ENCODE peak calls at places on chromosomes 13 and 19, in ten cellular contexts. One of them, this sample, is unnamed.

GRCh38 chr13:47835470-47836228 is 165.4 kb downstream of the SUCLA2 start:
- DNase-seq in naive thymus-derived CD4-positive, alpha-beta T cell: no peak
- DNase-seq in thyroid gland: no peak
- DNase-seq in Karpas-422: peak; percentile 66
- DNase-seq in PC-9: no peak
- DNase-seq in colonic mucosa: no peak
- DNase-seq in GM23338: no peak
- DNase-seq in iPS DF 6.9: no peak
- DNase-seq in neuronal stem cell: no peak
- DNase-seq in body of pancreas: no peak
- DNase-seq in this sample: no peak

GRCh38 chr13:44013666-44014291 is 134.1 kb downstream of the LACC1 start:
- DNase-seq in iPS DF 6.9: no peak
- DNase-seq in neuronal stem cell: no peak
- DNase-seq in Karpas-422: no peak
- DNase-seq in colonic mucosa: no peak
- DNase-seq in naive thymus-derived CD4-positive, alpha-beta T cell: no peak
- DNase-seq in thyroid gland: no peak
- DNase-seq in body of pancreas: no peak
- DNase-seq in PC-9: no peak
- DNase-seq in GM23338: no peak
- DNase-seq in this sample: peak; percentile 51

GRCh38 chr13:90717451-90717936 is 630.0 kb upstream of the MIR17HG start:
- DNase-seq in Karpas-422: no peak
- DNase-seq in body of pancreas: no peak
- DNase-seq in iPS DF 6.9: no peak
- DNase-seq in GM23338: peak; percentile 49
- DNase-seq in naive thymus-derived CD4-positive, alpha-beta T cell: no peak
- DNase-seq in thyroid gland: no peak
- DNase-seq in PC-9: peak; percentile 41
- DNase-seq in neuronal stem cell: peak; percentile 72
- DNase-seq in colonic mucosa: no peak
- DNase-seq in this sample: peak; percentile 49

GRCh38 chr19:33388231-33388816 is 14.8 kb downstream of the CEBPG start:
- DNase-seq in neuronal stem cell: no peak
- DNase-seq in body of pancreas: no peak
- DNase-seq in GM23338: no peak
- DNase-seq in thyroid gland: peak; percentile 89
- DNase-seq in naive thymus-derived CD4-positive, alpha-beta T cell: no peak
- DNase-seq in iPS DF 6.9: no peak
- DNase-seq in colonic mucosa: no peak
- DNase-seq in Karpas-422: no peak
- DNase-seq in PC-9: no peak
- DNase-seq in this sample: no peak

GRCh38 chr13:74006666-74007065 is 127.5 kb downstream of the KLF12 start:
- DNase-seq in Karpas-422: no peak
- DNase-seq in GM23338: no peak
- DNase-seq in naive thymus-derived CD4-positive, alpha-beta T cell: no peak
- DNase-seq in PC-9: no peak
- DNase-seq in thyroid gland: no peak
- DNase-seq in neuronal stem cell: no peak
- DNase-seq in colonic mucosa: no peak
- DNase-seq in body of pancreas: no peak
- DNase-seq in iPS DF 6.9: no peak
- DNase-seq in this sample: no peak

GRCh38 chr19:50357178-50358100 is 8.0 kb downstream of the NAPSA start:
- DNase-seq in PC-9: peak; percentile 45
- DNase-seq in GM23338: peak; percentile 91
- DNase-seq in colonic mucosa: peak; percentile 79
- DNase-seq in Karpas-422: peak; percentile 93
- DNase-seq in iPS DF 6.9: no peak
- DNase-seq in neuronal stem cell: peak; percentile 36
- DNase-seq in body of pancreas: peak; percentile 81
- DNase-seq in thyroid gland: peak; percentile 80
- DNase-seq in naive thymus-derived CD4-positive, alpha-beta T cell: peak; percentile 85
- DNase-seq in this sample: peak; percentile 89

GRCh38 chr13:91185294-91185863 is 162.1 kb upstream of the MIR17HG start:
- DNase-seq in thyroid gland: no peak
- DNase-seq in Karpas-422: peak; percentile 52
- DNase-seq in body of pancreas: no peak
- DNase-seq in iPS DF 6.9: no peak
- DNase-seq in neuronal stem cell: no peak
- DNase-seq in naive thymus-derived CD4-positive, alpha-beta T cell: no peak
- DNase-seq in GM23338: peak; percentile 28
- DNase-seq in PC-9: no peak
- DNase-seq in colonic mucosa: no peak
- DNase-seq in this sample: peak; percentile 31

GRCh38 chr19:38842439-38843174 is 7.2 kb downstream of the HNRNPL start:
- DNase-seq in thyroid gland: no peak
- DNase-seq in body of pancreas: no peak
- DNase-seq in PC-9: no peak
- DNase-seq in GM23338: no peak
- DNase-seq in naive thymus-derived CD4-positive, alpha-beta T cell: no peak
- DNase-seq in neuronal stem cell: no peak
- DNase-seq in Karpas-422: no peak
- DNase-seq in iPS DF 6.9: no peak
- DNase-seq in colonic mucosa: no peak
- DNase-seq in this sample: no peak

GRCh38 chr13:40589285-40590109 is 76.9 kb downstream of the FOXO1 start:
- DNase-seq in PC-9: no peak
- DNase-seq in Karpas-422: peak; percentile 87
- DNase-seq in thyroid gland: no peak
- DNase-seq in naive thymus-derived CD4-positive, alpha-beta T cell: no peak
- DNase-seq in GM23338: no peak
- DNase-seq in neuronal stem cell: peak; percentile 18
- DNase-seq in colonic mucosa: no peak
- DNase-seq in iPS DF 6.9: no peak
- DNase-seq in body of pancreas: no peak
- DNase-seq in this sample: peak; percentile 49

GRCh38 chr13:40588101-40588500 is 78.3 kb downstream of the FOXO1 start:
- DNase-seq in naive thymus-derived CD4-positive, alpha-beta T cell: no peak
- DNase-seq in colonic mucosa: no peak
- DNase-seq in neuronal stem cell: no peak
- DNase-seq in thyroid gland: no peak
- DNase-seq in Karpas-422: no peak
- DNase-seq in GM23338: no peak
- DNase-seq in iPS DF 6.9: no peak
- DNase-seq in body of pancreas: no peak
- DNase-seq in PC-9: no peak
- DNase-seq in this sample: no peak

GRCh38 chr13:40585911-40586471 is 80.5 kb downstream of the FOXO1 start:
- DNase-seq in GM23338: peak; percentile 61
- DNase-seq in iPS DF 6.9: no peak
- DNase-seq in PC-9: peak; percentile 54
- DNase-seq in thyroid gland: no peak
- DNase-seq in colonic mucosa: no peak
- DNase-seq in body of pancreas: no peak
- DNase-seq in neuronal stem cell: no peak
- DNase-seq in Karpas-422: no peak
- DNase-seq in naive thymus-derived CD4-positive, alpha-beta T cell: no peak
- DNase-seq in this sample: no peak

GRCh38 chr13:40583738-40584137 is 82.7 kb downstream of the FOXO1 start:
- DNase-seq in neuronal stem cell: no peak
- DNase-seq in colonic mucosa: no peak
- DNase-seq in naive thymus-derived CD4-positive, alpha-beta T cell: no peak
- DNase-seq in iPS DF 6.9: no peak
- DNase-seq in thyroid gland: no peak
- DNase-seq in PC-9: no peak
- DNase-seq in Karpas-422: no peak
- DNase-seq in body of pancreas: no peak
- DNase-seq in GM23338: no peak
- DNase-seq in this sample: no peak

GRCh38 chr13:40586886-40587285 is 79.6 kb downstream of the FOXO1 start:
- DNase-seq in colonic mucosa: no peak
- DNase-seq in naive thymus-derived CD4-positive, alpha-beta T cell: no peak
- DNase-seq in body of pancreas: no peak
- DNase-seq in GM23338: no peak
- DNase-seq in iPS DF 6.9: no peak
- DNase-seq in PC-9: no peak
- DNase-seq in thyroid gland: no peak
- DNase-seq in neuronal stem cell: no peak
- DNase-seq in Karpas-422: no peak
- DNase-seq in this sample: no peak
- H3K4me1 ChIP-seq in colonic mucosa: peaks cover 4% of the 10 kb centered on the region
- H3K4me1 ChIP-seq in naive thymus-derived CD4-positive, alpha-beta T cell: peaks cover 42% of the 10 kb centered on the region
- H3K4me1 ChIP-seq in body of pancreas: peaks cover 71% of the 10 kb centered on the region
- H3K4me1 ChIP-seq in GM23338: peaks cover 73% of the 10 kb centered on the region
- H3K4me1 ChIP-seq in iPS DF 6.9: peaks cover 1% of the 10 kb centered on the region
- H3K4me1 ChIP-seq in PC-9: peaks cover 9% of the 10 kb centered on the region
- H3K4me1 ChIP-seq in thyroid gland: peaks cover 74% of the 10 kb centered on the region
- H3K4me1 ChIP-seq in neuronal stem cell: peaks cover 1% of the 10 kb centered on the region
- H3K4me1 ChIP-seq in Karpas-422: peaks cover 60% of the 10 kb centered on the region
- H3K4me1 ChIP-seq in this sample: peaks cover 10% of the 10 kb centered on the region

DNA sequence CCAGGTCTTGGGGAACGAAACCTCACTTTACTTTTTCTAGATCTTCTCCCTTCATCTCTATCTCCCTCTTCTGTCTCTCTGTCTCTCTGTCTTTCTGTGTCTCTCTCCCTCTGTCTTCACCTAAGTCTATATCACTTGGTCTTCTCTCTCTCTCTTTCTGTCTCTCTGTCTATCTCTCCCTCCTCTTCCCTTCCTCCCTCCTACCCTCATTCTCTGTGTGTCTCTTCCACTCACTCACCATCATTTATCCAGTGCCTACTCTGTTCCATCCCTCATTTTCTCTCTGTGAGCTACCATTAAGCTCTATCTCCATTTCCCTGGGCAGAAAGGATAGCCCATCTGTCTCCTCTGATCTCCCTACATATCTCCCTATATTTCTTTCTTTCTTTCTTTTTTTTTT is 32.2 kb upstream of the FBL start:
- DNase-seq in thyroid gland: no peak
- DNase-seq in PC-9: no peak
- DNase-seq in colonic mucosa: no peak
- DNase-seq in Karpas-422: no peak
- DNase-seq in GM23338: no peak
- DNase-seq in iPS DF 6.9: no peak
- DNase-seq in naive thymus-derived CD4-positive, alpha-beta T cell: no peak
- DNase-seq in neuronal stem cell: no peak
- DNase-seq in body of pancreas: no peak
- DNase-seq in this sample: no peak
- H3K27me3 ChIP-seq in thyroid gland: no peaks in the 10 kb centered on the region
- H3K27me3 ChIP-seq in PC-9: peaks cover 5% of the 10 kb centered on the region
- H3K27me3 ChIP-seq in colonic mucosa: no peaks in the 10 kb centered on the region
- H3K27me3 ChIP-seq in Karpas-422: no peaks in the 10 kb centered on the region
- H3K27me3 ChIP-seq in GM23338: no peaks in the 10 kb centered on the region
- H3K27me3 ChIP-seq in iPS DF 6.9: no peaks in the 10 kb centered on the region
- H3K27me3 ChIP-seq in naive thymus-derived CD4-positive, alpha-beta T cell: no peaks in the 10 kb centered on the region
- H3K27me3 ChIP-seq in neuronal stem cell: no peaks in the 10 kb centered on the region
- H3K27me3 ChIP-seq in body of pancreas: no peaks in the 10 kb centered on the region
- H3K27me3 ChIP-seq in this sample: no peaks in the 10 kb centered on the region

DNA sequence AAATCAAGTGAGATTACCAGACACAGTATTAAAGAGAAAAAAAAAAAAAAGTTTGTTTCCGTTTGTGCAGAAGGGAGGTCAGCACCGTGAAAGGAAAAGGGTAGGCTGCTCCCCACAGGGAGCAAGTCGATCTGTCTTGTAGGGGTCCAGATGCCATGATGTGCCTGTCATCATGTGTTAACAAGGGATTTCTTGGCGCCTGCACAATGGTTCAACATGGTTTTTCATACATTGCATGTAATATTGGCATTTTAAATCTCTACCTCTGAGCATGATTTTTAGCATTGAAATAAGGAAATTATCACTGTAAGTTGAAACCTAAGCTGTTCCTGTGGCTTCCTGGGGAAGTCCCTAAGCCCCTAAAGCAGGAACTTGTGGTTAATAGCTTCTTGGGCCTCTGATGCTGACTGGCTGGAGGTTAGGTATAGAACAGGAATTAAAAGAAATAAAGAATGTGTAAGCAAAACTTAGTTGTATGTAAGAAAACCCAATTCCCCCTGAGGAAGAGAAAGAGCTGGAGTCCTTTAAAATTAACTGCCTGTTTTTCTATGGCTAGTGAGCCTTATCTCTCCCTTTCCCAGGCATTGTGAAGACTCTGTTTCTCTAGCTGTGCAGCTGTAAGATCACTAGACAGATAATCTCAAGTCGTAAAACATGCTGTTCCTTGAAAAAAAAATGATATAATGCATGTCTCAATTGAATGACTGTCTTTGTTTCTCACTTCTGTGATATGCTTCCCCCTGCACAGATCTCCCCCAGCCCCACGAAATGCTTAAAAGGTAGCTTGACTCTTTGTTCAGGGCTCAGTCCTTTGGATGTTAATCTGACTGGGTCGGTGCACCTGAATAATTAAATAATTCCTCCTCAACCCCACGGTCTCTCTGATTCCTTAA is 7.4 kb upstream of the FCGBP start:
- DNase-seq in naive thymus-derived CD4-positive, alpha-beta T cell: peak; percentile 81
- DNase-seq in Karpas-422: peak; percentile 66
- DNase-seq in body of pancreas: no peak
- DNase-seq in neuronal stem cell: peak; percentile 6
- DNase-seq in PC-9: peak; percentile 56
- DNase-seq in thyroid gland: no peak
- DNase-seq in iPS DF 6.9: no peak
- DNase-seq in colonic mucosa: no peak
- DNase-seq in GM23338: no peak
- DNase-seq in this sample: peak; percentile 94
- H3K27ac ChIP-seq in naive thymus-derived CD4-positive, alpha-beta T cell: peak overlapping the region; percentile 77
- H3K27ac ChIP-seq in Karpas-422: peak overlapping the region; percentile 33
- H3K27ac ChIP-seq in body of pancreas: no peak overlapping the region
- H3K27ac ChIP-seq in neuronal stem cell: peak overlapping the region; percentile 46
- H3K27ac ChIP-seq in PC-9: peak overlapping the region; percentile 19
- H3K27ac ChIP-seq in thyroid gland: no peak overlapping the region
- H3K27ac ChIP-seq in iPS DF 6.9: no peak overlapping the region
- H3K27ac ChIP-seq in colonic mucosa: peak overlapping the region; percentile 77
- H3K27ac ChIP-seq in GM23338: no peak overlapping the region
- H3K27ac ChIP-seq in this sample: peak overlapping the region; percentile 95

GRCh38 chr19:43779147-43779819 is 1.5 kb downstream of the KCNN4 start:
- DNase-seq in neuronal stem cell: no peak
- DNase-seq in iPS DF 6.9: no peak
- DNase-seq in Karpas-422: no peak
- DNase-seq in body of pancreas: no peak
- DNase-seq in thyroid gland: no peak
- DNase-seq in PC-9: peak; percentile 80
- DNase-seq in GM23338: no peak
- DNase-seq in naive thymus-derived CD4-positive, alpha-beta T cell: no peak
- DNase-seq in colonic mucosa: peak; percentile 82
- DNase-seq in this sample: no peak

GRCh38 chr19:43782311-43782660 is 1.5 kb upstream of the KCNN4 start:
- DNase-seq in naive thymus-derived CD4-positive, alpha-beta T cell: no peak
- DNase-seq in colonic mucosa: no peak
- DNase-seq in GM23338: no peak
- DNase-seq in PC-9: no peak
- DNase-seq in Karpas-422: no peak
- DNase-seq in neuronal stem cell: no peak
- DNase-seq in thyroid gland: no peak
- DNase-seq in body of pancreas: no peak
- DNase-seq in iPS DF 6.9: no peak
- DNase-seq in this sample: no peak

GRCh38 chr19:43779820-43780219 is 953 bp downstream of the KCNN4 start:
- DNase-seq in iPS DF 6.9: no peak
- DNase-seq in colonic mucosa: peak; percentile 71
- DNase-seq in PC-9: peak; percentile 48
- DNase-seq in GM23338: no peak
- DNase-seq in thyroid gland: no peak
- DNase-seq in Karpas-422: no peak
- DNase-seq in neuronal stem cell: no peak
- DNase-seq in body of pancreas: no peak
- DNase-seq in naive thymus-derived CD4-positive, alpha-beta T cell: peak; percentile 21
- DNase-seq in this sample: no peak

GRCh38 chr19:43781630-43782310 is 997 bp upstream of the KCNN4 start:
- DNase-seq in neuronal stem cell: no peak
- DNase-seq in naive thymus-derived CD4-positive, alpha-beta T cell: no peak
- DNase-seq in iPS DF 6.9: no peak
- DNase-seq in GM23338: no peak
- DNase-seq in thyroid gland: no peak
- DNase-seq in colonic mucosa: no peak
- DNase-seq in Karpas-422: no peak
- DNase-seq in body of pancreas: no peak
- DNase-seq in PC-9: no peak
- DNase-seq in this sample: no peak

DNA sequence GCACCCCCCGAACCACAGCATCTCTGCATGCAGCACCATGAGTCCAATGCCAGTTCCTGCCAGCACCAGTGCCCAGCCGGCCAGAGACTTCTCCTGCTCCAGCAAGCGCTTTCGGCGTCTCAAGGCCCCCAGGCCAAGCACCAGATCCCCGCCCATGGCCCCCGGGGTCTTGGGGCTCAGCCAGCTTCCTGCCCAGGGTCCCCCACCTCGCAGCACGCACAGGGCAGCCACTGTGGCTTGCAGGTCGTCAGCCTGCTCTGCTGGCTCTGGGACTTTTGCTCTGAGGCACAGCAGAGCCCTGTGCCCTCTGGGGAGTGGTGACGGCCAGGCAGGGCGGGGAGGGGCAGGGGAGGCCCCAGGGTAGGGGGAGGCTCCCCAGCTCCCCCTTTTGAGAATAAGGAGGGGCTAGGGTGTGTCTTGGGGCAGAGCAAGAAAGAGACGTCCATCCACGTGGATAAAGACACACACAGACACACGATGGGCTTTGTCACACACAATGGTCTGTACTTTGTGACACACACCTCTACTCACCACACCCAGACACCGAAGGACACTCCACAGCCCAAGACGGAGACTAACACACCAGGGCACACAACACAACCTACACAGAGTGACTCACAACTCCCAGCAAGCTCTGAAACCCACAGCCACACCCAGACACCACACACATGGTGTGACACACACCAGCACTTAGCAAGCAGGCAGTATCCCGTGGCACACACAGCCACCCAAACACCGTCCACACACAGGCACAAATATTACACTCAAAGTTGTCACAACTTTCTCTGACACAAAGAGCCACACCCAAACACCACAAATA is at the start of gene KCNN4:
- DNase-seq in PC-9: peak; percentile 80
- DNase-seq in iPS DF 6.9: no peak
- DNase-seq in body of pancreas: no peak
- DNase-seq in colonic mucosa: peak; percentile 81
- DNase-seq in GM23338: no peak
- DNase-seq in Karpas-422: no peak
- DNase-seq in neuronal stem cell: no peak
- DNase-seq in naive thymus-derived CD4-positive, alpha-beta T cell: no peak
- DNase-seq in thyroid gland: no peak
- DNase-seq in this sample: no peak
- H3K4me1 ChIP-seq in PC-9: peaks cover 71% of the 10 kb centered on the region
- H3K4me1 ChIP-seq in iPS DF 6.9: peaks cover 1% of the 10 kb centered on the region
- H3K4me1 ChIP-seq in body of pancreas: no peaks in the 10 kb centered on the region
- H3K4me1 ChIP-seq in colonic mucosa: peaks cover 24% of the 10 kb centered on the region
- H3K4me1 ChIP-seq in GM23338: peaks cover 23% of the 10 kb centered on the region
- H3K4me1 ChIP-seq in Karpas-422: peaks cover 8% of the 10 kb centered on the region
- H3K4me1 ChIP-seq in neuronal stem cell: peaks cover 3% of the 10 kb centered on the region
- H3K4me1 ChIP-seq in naive thymus-derived CD4-positive, alpha-beta T cell: peaks cover 38% of the 10 kb centered on the region
- H3K4me1 ChIP-seq in thyroid gland: no peaks in the 10 kb centered on the region
- H3K4me1 ChIP-seq in this sample: peaks cover 9% of the 10 kb centered on the region

This sample was measured in A673.